ENCODE peak calls at places on chromosome 9, in five cellular contexts. D is H9, I is neuronal stem cell, M is IMR-90, E is H1. Q is an unnamed sample.

GRCh38 chr9:75941066-75941465 is 50.6 kb downstream of the PCSK5 start:
- DNase-seq in D (no peak), M (no peak), I (no peak), E (no peak), Q (no peak)

GRCh38 chr9:4324513-4324912 is 24.6 kb upstream of the GLIS3 start:
- DNase-seq in I (no peak), M (peak; percentile 82), E (no peak), D (no peak), Q (peak; percentile 65)

GRCh38 chr9:83385317-83385716 is 152.9 kb downstream of the FRMD3 start:
- DNase-seq in E (no peak), I (no peak), D (no peak), M (no peak), Q (no peak)

GRCh38 chr9:77015291-77016048 is 4.0 kb upstream of the FOXB2 start:
- DNase-seq in M (no peak), I (no peak), E (no peak), D (peak; percentile 46), Q (no peak)

GRCh38 chr9:108784128-108784490 is 71.7 kb downstream of the ACTL7B start:
- DNase-seq in M (no peak), I (no peak), D (no peak), E (no peak), Q (no peak)

GRCh38 chr9:114098660-114099522 is at the start of gene KIF12:
- DNase-seq in D (peak; percentile 86), E (peak; percentile 86), M (no peak), I (peak; percentile 44), Q (no peak)

GRCh38 chr9:89426389-89426961 is 71.4 kb downstream of the SEMA4D start:
- DNase-seq in M (no peak), D (no peak), I (no peak), E (no peak), Q (no peak)

GRCh38 chr9:76310577-76310976 is 83.6 kb downstream of the RFK start:
- DNase-seq in D (no peak), E (no peak), I (no peak), M (no peak), Q (no peak)

GRCh38 chr9:115034801-115035200 is 83.2 kb downstream of the TNC start:
- DNase-seq in E (no peak), M (peak; percentile 90), D (no peak), I (no peak), Q (peak; percentile 46)

GRCh38 chr9:23539311-23539710 is 286.7 kb downstream of the ELAVL2 start:
- DNase-seq in E (no peak), M (no peak), I (no peak), D (no peak), Q (no peak)

GRCh38 chr9:130927995-130928900 is 10.8 kb downstream of the FIBCD1 start:
- DNase-seq in E (no peak), I (no peak), D (no peak), M (peak; percentile 72), Q (no peak)

GRCh38 chr9:134949681-134950403 is 32.1 kb upstream of the FCN1 start:
- DNase-seq in D (no peak), M (no peak), E (no peak), I (no peak), Q (no peak)

GRCh38 chr9:3855601-3856328 is 330.0 kb upstream of the RFX3 start:
- DNase-seq in E (no peak), D (no peak), I (no peak), M (no peak), Q (no peak)

GRCh38 chr9:74775401-74775800 is 112.3 kb downstream of the TRPM6 start:
- DNase-seq in E (no peak), D (no peak), I (no peak), M (no peak), Q (no peak)

GRCh38 chr9:74846771-74847170 is 41.0 kb downstream of the TRPM6 start:
- DNase-seq in I (no peak), D (no peak), E (no peak), M (peak; percentile 6), Q (peak; percentile 1)

GRCh38 chr9:104025945-104026344 is 68.2 kb upstream of the SMC2 start:
- DNase-seq in E (no peak), I (no peak), M (peak; percentile 7), D (no peak), Q (no peak)

GRCh38 chr9:23380821-23381220 is 445.2 kb downstream of the ELAVL2 start:
- DNase-seq in M (no peak), I (no peak), E (no peak), D (no peak), Q (no peak)

GRCh38 chr9:75088646-75089368 is 493 bp downstream of the OSTF1 start:
- DNase-seq in I (no peak), M (peak; percentile 68), D (peak; percentile 39), E (peak; percentile 52), Q (peak; percentile 88)

GRCh38 chr9:133135193-133135745 is 14.2 kb upstream of the RALGDS start:
- DNase-seq in I (no peak), M (peak; percentile 86), D (no peak), E (no peak), Q (peak; percentile 75)

GRCh38 chr9:33510264-33511183 is 13.5 kb upstream of the ANKRD18B start:
- DNase-seq in M (peak; percentile 62), D (peak; percentile 64), I (no peak), E (peak; percentile 71), Q (peak; percentile 84)

GRCh38 chr9:121107041-121107440 is 32.3 kb downstream of the CNTRL start:
- DNase-seq in I (no peak), D (no peak), M (no peak), E (no peak), Q (no peak)

GRCh38 chr9:129517006-129517405 is 103.9 kb downstream of the C9orf50 start:
- DNase-seq in M (no peak), E (no peak), D (no peak), I (no peak), Q (no peak)

GRCh38 chr9:129520082-129520481 is 100.8 kb downstream of the C9orf50 start:
- DNase-seq in M (no peak), D (no peak), I (no peak), E (no peak), Q (no peak)

GRCh38 chr9:129520981-129521380 is 99.9 kb downstream of the C9orf50 start:
- DNase-seq in E (no peak), M (no peak), I (no peak), D (no peak), Q (no peak)

GRCh38 chr9:129514891-129515290 is 106.0 kb downstream of the C9orf50 start:
- DNase-seq in E (no peak), I (no peak), M (no peak), D (no peak), Q (no peak)

DNA sequence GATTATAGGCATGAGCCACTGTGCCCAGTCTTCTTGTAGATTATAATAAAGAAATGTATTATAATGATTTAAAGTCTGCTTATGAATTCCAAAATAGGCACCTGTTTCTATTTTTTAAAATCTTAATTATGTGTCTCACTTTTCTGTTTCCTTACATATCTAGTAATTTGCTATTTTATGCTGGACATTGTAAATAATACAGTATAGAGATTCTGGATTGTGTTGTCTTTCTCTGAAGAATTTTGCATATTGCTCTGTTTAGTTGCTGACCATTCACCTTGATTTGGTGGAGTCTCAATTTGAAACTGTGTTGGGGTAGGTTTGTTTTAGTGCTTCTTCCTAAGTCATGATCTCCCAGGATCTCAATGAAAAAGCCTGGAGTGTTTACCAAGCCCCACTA is 102.8 kb downstream of the C9orf50 start:
- DNase-seq in D (no peak), E (no peak), I (no peak), M (no peak), Q (no peak)
- H3K9me3 ChIP-seq in D (peaks cover 17% of the 10 kb centered on the region), E (peaks cover 21% of the 10 kb centered on the region), I (peaks cover 27% of the 10 kb centered on the region), M (peaks cover 31% of the 10 kb centered on the region), Q (peaks cover 26% of the 10 kb centered on the region)

GRCh38 chr9:127979015-127979332 is 1.8 kb downstream of the EEIG1 start:
- DNase-seq in D (no peak), I (no peak), E (no peak), M (no peak), Q (no peak)

GRCh38 chr9:127980056-127980705 is 608 bp downstream of the EEIG1 start:
- DNase-seq in D (no peak), I (peak; percentile 32), E (peak; percentile 72), M (no peak), Q (no peak)

GRCh38 chr9:127979333-127980055 is 1.3 kb downstream of the EEIG1 start:
- DNase-seq in E (peak; percentile 77), D (peak; percentile 77), I (no peak), M (peak; percentile 29), Q (peak; percentile 68)

GRCh38 chr9:127981559-127982121 is 851 bp upstream of the EEIG1 start:
- DNase-seq in I (no peak), E (no peak), M (no peak), D (no peak), Q (no peak)

DNA sequence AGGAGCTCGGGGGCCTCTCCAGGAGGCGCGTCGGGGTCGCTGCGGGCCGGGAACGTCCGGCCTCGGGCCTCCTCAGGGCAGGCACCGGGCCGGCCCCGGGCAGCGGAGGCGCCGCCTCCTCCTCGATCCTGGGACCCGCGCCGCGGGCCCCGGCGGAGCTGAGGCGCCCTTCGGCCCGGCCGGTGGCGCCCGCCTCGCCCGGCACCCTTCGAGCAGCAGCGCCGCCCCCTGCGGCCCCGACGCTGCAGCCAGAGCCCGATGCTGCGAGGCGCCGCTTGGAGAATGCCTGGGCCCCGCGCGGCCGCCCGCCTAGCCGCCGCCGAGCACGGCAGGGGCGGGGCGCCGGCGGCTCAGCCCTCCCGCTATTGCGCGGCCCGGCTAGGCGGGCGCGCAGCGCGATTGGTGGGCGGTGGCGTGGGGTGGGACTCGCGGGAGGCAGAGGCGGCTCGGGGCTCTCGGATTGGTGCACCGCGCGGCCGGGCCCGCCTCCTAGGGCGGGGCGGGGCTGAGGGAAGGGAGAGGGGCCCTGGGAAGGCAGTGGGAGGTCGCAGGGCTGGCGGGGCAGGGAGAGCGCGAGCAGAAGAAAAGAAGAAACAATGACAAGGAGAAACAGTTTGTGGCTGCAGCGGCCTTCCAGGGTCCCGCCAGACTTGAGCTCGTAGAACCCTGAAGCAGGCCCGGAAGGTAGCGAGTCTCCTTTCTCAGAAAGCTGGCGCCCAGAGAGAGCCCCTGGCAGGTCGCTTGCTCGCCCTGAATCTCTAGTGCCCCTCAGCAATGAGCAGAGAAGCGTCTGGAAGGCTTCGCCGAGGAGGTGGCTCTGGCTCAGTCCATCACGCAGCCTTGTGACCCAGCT is at the start of gene EEIG1:
- DNase-seq in I (peak; percentile 96), E (peak; percentile 97), D (peak; percentile 97), M (peak; percentile 86), Q (peak; percentile 93)
- H2BK5ac ChIP-seq in I (peak within 1 kb of the TSS; percentile 61), E (peak within 1 kb of the TSS; percentile 71), D (no peak within 1 kb of the TSS), M (peak within 1 kb of the TSS; percentile 53), Q (no peak within 1 kb of the TSS)

GRCh38 chr9:137354845-137355420 is 52.9 kb upstream of the NRARP start:
- DNase-seq in E (no peak), M (no peak), I (no peak), D (no peak), Q (no peak)
- H3K9me3 ChIP-seq in E (peaks cover 34% of the 10 kb centered on the region), M (peaks cover 41% of the 10 kb centered on the region), I (peaks cover 26% of the 10 kb centered on the region), D (peaks cover 27% of the 10 kb centered on the region), Q (peaks cover 30% of the 10 kb centered on the region)

DNA sequence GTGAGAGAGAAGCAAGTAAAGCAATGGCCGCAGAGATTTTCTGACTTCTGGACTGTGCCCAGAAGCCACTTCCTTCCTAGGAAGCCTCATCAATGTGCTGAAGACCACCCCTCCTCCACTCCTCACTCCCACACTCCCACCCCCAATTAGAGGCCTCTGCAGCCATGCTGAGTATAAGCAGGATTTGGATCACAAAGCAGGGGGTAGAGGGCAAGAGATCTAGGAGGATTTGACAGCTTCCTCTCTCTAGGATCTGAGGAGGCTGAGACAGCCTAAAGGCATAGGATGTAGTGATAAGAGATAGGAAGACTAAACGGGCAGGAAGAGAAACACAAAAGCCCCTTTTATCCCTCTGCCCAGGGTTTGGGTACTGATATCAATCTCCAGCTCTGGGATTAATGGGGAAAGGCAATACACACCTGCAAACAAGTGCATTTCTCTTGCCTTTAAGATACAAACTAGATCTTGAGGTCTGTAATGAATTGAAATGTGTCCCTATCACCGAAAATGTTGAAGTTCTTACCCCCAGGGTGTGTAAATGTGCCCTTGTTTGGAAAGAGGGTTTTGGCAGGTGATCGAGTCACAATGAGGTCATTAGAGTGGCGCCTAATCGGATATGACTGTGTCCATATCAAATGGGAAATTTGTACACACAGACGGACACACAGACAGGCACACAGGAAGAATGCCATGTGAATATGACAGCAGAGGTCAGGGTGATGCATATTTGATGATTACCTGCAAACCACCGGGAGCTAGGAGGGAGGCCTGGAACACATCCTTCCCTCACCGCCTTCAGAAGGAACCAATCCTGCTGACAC is 28.5 kb downstream of the KCNV2 start:
- DNase-seq in I (peak; percentile 33), E (no peak), D (no peak), M (no peak), Q (no peak)
- H2BK5ac ChIP-seq in I (no peak overlapping the region), E (no peak overlapping the region), D (no peak overlapping the region), M (no peak overlapping the region), Q (no peak overlapping the region)